ENCODE peak calls at places on chromosomes 1 and 21, in seven cellular contexts. Q is uterus, U is left ventricle myocardium inferior, X is transverse colon, D is left lung, L is fibroblast of pulmonary artery, P is fibroblast of villous mesenchyme. G is an unnamed sample.

GRCh38 chr1:2279210-2279639 is 51.1 kb downstream of the SKI start:
- DNase-seq in L (peak), U (peak), D (peak), Q (peak), X (no peak), P (peak), G (no peak)

GRCh38 chr21:27700974-27701614 is 734.2 kb upstream of the ADAMTS5 start:
- DNase-seq in X (peak), Q (peak), L (peak), P (peak), D (peak), U (peak), G (peak)

GRCh38 chr1:205985330-205986005 is 17.7 kb downstream of the RAB7B start:
- DNase-seq in P (no peak), L (no peak), D (no peak), X (no peak), Q (no peak), U (no peak), G (no peak)

GRCh38 chr1:37765937-37766664 is 1.2 kb upstream of the EPHA10 start:
- DNase-seq in Q (no peak), P (no peak), X (no peak), D (no peak), L (no peak), U (no peak), G (no peak)

GRCh38 chr1:28517649-28517999 is 11.8 kb downstream of the RCC1 start:
- DNase-seq in U (no peak), D (no peak), P (peak), X (no peak), L (no peak), Q (no peak), G (no peak)

GRCh38 chr1:63928197-63929105 is 154.6 kb downstream of the ROR1 start:
- DNase-seq in L (no peak), X (no peak), U (peak), P (peak), D (no peak), Q (no peak), G (no peak)

GRCh38 chr21:17673261-17674020 is 60.7 kb upstream of the BTG3 start:
- DNase-seq in D (no peak), L (peak), Q (no peak), P (peak), X (no peak), U (no peak), G (no peak)

GRCh38 chr1:234262007-234262753 is 111.1 kb upstream of the COA6 start:
- DNase-seq in X (no peak), U (no peak), D (no peak), P (no peak), Q (no peak), L (no peak), G (no peak)

GRCh38 chr1:58116284-58116683 is 430.2 kb downstream of the OMA1 start:
- DNase-seq in Q (no peak), D (no peak), U (no peak), L (no peak), P (no peak), X (no peak), G (no peak)

GRCh38 chr1:20476260-20477038 is 9.6 kb downstream of the CAMK2N1 start:
- DNase-seq in L (peak), U (peak), X (peak), D (no peak), P (peak), Q (peak), G (no peak)

GRCh38 chr1:180757657-180758056 is 125.8 kb downstream of the XPR1 start:
- DNase-seq in L (no peak), Q (no peak), D (no peak), P (no peak), X (no peak), U (no peak), G (no peak)

GRCh38 chr1:170568197-170568596 is 36.2 kb downstream of the GORAB start:
- DNase-seq in L (no peak), D (no peak), Q (no peak), X (no peak), P (no peak), U (no peak), G (no peak)

GRCh38 chr1:3360158-3360440 is 94.4 kb upstream of the ARHGEF16 start:
- DNase-seq in D (no peak), Q (no peak), X (no peak), P (no peak), U (no peak), L (no peak), G (no peak)

DNA sequence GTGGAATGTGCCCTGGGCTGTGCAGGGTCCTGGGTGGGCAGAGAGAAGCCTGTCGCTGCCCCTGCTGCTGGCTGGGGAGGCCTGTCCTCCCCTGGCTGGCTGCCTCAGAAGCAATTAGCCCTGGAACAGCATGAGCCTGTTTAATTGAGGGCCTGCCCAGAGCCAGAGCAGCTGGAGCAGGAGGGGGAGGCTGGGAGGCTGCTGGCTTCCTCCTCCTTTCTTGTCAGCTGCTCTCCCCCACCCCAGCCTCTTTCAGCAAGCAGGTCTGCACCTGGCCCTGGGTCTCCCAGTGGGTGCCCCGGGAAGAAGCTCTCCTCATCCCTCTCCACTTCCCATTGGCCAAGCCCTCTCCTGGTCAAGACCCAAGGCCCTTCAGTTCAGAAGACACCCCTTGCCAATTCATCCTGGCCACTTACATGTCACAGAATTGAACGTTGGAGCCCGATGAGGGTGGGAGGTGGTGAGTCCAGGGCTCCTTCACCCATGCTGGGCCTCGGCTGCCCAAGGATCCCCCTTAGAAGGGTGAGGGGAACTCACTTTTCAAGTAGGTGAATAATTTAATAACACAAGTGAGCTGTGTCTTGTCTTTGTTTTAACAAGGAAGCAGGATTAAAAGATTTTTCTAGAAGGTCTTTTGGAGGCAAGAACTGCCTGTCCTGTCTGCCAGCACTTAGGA is 13.2 kb downstream of the AMPD2 start:
- DNase-seq in X (peak), P (no peak), L (no peak), D (no peak), Q (peak), U (no peak), G (no peak)
- H3K4me3 ChIP-seq in X (no peak), P (no peak), L (no peak), D (no peak), Q (no peak), U (no peak), G (no peak)

GRCh38 chr1:8538502-8538901 is 220.6 kb downstream of the SLC45A1 start:
- DNase-seq in D (no peak), P (no peak), X (no peak), L (no peak), Q (no peak), U (no peak), G (no peak)

GRCh38 chr1:8529901-8530300 is 212.0 kb downstream of the SLC45A1 start:
- DNase-seq in X (no peak), U (no peak), Q (no peak), P (no peak), D (no peak), L (no peak), G (no peak)

GRCh38 chr1:8533907-8534306 is 216.0 kb downstream of the SLC45A1 start:
- DNase-seq in X (no peak), L (no peak), P (no peak), D (no peak), Q (no peak), U (no peak), G (no peak)

GRCh38 chr1:8536521-8536920 is 218.6 kb downstream of the SLC45A1 start:
- DNase-seq in L (no peak), X (no peak), D (no peak), U (no peak), P (peak), Q (no peak), G (no peak)

DNA sequence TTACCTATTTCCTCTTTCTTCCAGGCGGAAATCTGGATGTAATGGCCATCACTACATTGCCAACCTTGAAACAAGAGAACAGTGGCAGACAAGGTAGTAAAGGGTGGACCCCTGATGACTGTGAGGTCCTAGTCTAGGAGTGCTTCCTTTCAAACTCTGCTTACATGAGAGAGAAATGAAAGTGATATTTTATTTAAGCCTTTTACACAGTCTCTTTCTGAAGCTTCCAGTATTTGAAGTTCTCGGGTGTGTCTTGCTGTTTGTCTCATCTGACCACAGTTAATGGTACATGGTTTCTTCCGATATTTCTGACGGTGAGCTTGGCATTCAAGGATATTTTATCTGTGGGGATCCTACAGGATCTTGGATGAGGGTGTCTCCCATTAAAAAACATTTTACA is 215.2 kb downstream of the SLC45A1 start:
- DNase-seq in D (no peak), Q (no peak), L (no peak), X (no peak), U (no peak), P (no peak), G (no peak)
- H3K4me3 ChIP-seq in D (no peak), Q (no peak), L (no peak), X (no peak), U (no peak), P (no peak), G (no peak)

GRCh38 chr1:113768916-113769598 is 9.8 kb upstream of the PHTF1 start:
- DNase-seq in L (no peak), U (no peak), X (no peak), P (no peak), D (no peak), Q (no peak), G (no peak)
- H3K4me3 ChIP-seq in L (no peak), U (no peak), X (no peak), P (no peak), D (no peak), Q (no peak), G (no peak)

GRCh38 chr1:51344276-51344601 is 13.9 kb upstream of the TTC39A start:
- DNase-seq in D (no peak), Q (no peak), L (no peak), P (no peak), X (no peak), U (no peak), G (no peak)
- H3K4me3 ChIP-seq in D (no peak), Q (no peak), L (no peak), P (no peak), X (no peak), U (no peak), G (no peak)

GRCh38 chr1:107141491-107142369 is 891 bp downstream of the NTNG1 start:
- DNase-seq in Q (no peak), D (no peak), X (no peak), U (no peak), L (peak), P (peak), G (peak)
- H3K4me3 ChIP-seq in Q (peak), D (peak), X (peak), U (peak), L (peak), P (peak), G (no peak)

GRCh38 chr1:76073471-76073870 is 1.1 kb upstream of the ST6GALNAC3 start:
- DNase-seq in L (peak), Q (no peak), X (no peak), U (no peak), P (peak), D (no peak), G (no peak)

GRCh38 chr1:76074321-76075187 is at the start of gene ST6GALNAC3:
- DNase-seq in X (peak), Q (peak), L (peak), D (peak), U (peak), P (peak), G (no peak)

GRCh38 chr1:76075188-76075489 is 593 bp downstream of the ST6GALNAC3 start:
- DNase-seq in Q (peak), L (no peak), D (no peak), P (no peak), U (no peak), X (no peak), G (no peak)

GRCh38 chr1:76079475-76080227 is 5.1 kb downstream of the ST6GALNAC3 start:
- DNase-seq in P (no peak), U (no peak), D (no peak), X (no peak), L (no peak), Q (no peak), G (no peak)

GRCh38 chr1:76075877-76076276 is 1.3 kb downstream of the ST6GALNAC3 start:
- DNase-seq in Q (no peak), U (no peak), P (no peak), D (no peak), L (peak), X (no peak), G (no peak)
- H3K4me3 ChIP-seq in Q (no peak), U (peak), P (no peak), D (no peak), L (peak), X (no peak), G (no peak)